ENCODE peak calls at places on chromosomes 13 and 19, in ten cellular contexts. B is nephron progenitor cell, W is uterus, M is fibroblast of mammary gland, I is lower lobe of right lung, H is H9, A is stomach, Y is fibroblast of lung, V is colonic mucosa, R is osteoblast. E is an unnamed sample.

GRCh38 chr19:44904426-44904994 is 1.1 kb upstream of the APOE start:
- DNase-seq in B (no peak), W (no peak), M (no peak), I (no peak), H (peak), A (no peak), Y (no peak), V (no peak), R (peak), E (no peak)

GRCh38 chr13:40779049-40779448 is 8.1 kb upstream of the MRPS31 start:
- DNase-seq in B (no peak), W (no peak), M (no peak), I (no peak), H (peak), A (no peak), Y (no peak), V (no peak), R (no peak), E (no peak)

GRCh38 chr19:2221250-2221831 is 14.8 kb downstream of the PLEKHJ1 start:
- DNase-seq in B (no peak), W (no peak), M (peak), I (no peak), H (no peak), A (no peak), Y (no peak), V (no peak), R (peak), E (no peak)

GRCh38 chr19:46946090-46946489 is 73.5 kb upstream of the NPAS1 start:
- DNase-seq in B (no peak), W (no peak), M (no peak), I (no peak), H (no peak), A (no peak), Y (no peak), V (peak), R (no peak), E (no peak)

GRCh38 chr13:23980160-23980551 is 82.9 kb upstream of the C1QTNF9B start:
- DNase-seq in B (peak), W (peak), M (peak), I (peak), H (peak), A (peak), Y (peak), V (peak), R (peak), E (no peak)

GRCh38 chr13:73189365-73189764 is 130.6 kb downstream of the KLF5 start:
- DNase-seq in B (no peak), W (no peak), M (no peak), I (no peak), H (no peak), A (no peak), Y (no peak), V (no peak), R (no peak), E (no peak)

GRCh38 chr13:102198418-102199322 is 203.2 kb downstream of the FGF14 start:
- DNase-seq in B (no peak), W (no peak), M (peak), I (no peak), H (no peak), A (no peak), Y (peak), V (no peak), R (peak), E (no peak)

GRCh38 chr13:43684947-43685725 is 101.6 kb downstream of the ENOX1 start:
- DNase-seq in B (no peak), W (no peak), M (no peak), I (no peak), H (no peak), A (no peak), Y (no peak), V (no peak), R (no peak), E (no peak)

GRCh38 chr13:29953542-29953941 is 103.1 kb upstream of the UBL3 start:
- DNase-seq in B (no peak), W (no peak), M (peak), I (no peak), H (no peak), A (no peak), Y (no peak), V (no peak), R (no peak), E (no peak)

GRCh38 chr13:104106705-104107393 is 1040.6 kb upstream of the SLC10A2 start:
- DNase-seq in B (no peak), W (no peak), M (no peak), I (no peak), H (no peak), A (no peak), Y (peak), V (no peak), R (no peak), E (no peak)

GRCh38 chr13:65166675-65167074 is 2063.5 kb downstream of the PCDH9 start:
- DNase-seq in B (no peak), W (no peak), M (no peak), I (no peak), H (no peak), A (no peak), Y (no peak), V (no peak), R (no peak), E (no peak)
- TF ChIP-seq CTCF in B (no peak), W (no peak), M (no peak), I (no peak), H (no peak), A (no peak), Y (no peak), V (no peak), R (no peak), E (no peak)

GRCh38 chr19:36032251-36033104 is at the start of gene CLIP3:
- DNase-seq in B (peak), W (peak), M (peak), I (no peak), H (peak), A (no peak), Y (peak), V (peak), R (peak), E (no peak)
- TF ChIP-seq CTCF in B (no peak), W (no peak), M (no peak), I (no peak), H (no peak), A (no peak), Y (no peak), V (no peak), R (no peak), E (no peak)

DNA sequence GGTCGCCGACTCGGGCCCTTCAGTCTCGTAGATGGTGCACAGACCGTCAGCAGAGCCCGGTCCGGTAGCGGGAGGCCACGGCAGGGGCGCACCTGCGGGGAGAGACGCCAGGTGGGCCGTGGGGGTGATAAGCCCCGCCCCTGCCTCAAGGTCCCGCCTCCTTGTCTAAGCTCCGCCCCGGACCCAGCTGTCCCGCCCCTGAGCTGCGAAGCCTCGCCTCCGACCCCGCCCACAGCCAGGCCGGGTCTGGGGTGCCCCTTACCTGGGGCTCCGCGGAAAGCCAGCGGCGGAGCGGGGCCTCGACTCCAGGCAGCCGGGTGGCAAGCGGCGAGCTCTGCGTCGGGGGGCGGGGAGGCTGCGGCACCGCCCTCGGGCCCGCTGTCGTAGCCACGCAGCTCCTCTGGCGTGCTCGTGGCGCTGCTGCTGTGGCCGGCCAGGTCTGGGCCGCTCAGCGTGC is 4.7 kb downstream of the PRR36 start:
- DNase-seq in B (peak), W (peak), M (no peak), I (peak), H (peak), A (peak), Y (no peak), V (peak), R (peak), E (no peak)
- TF ChIP-seq CTCF in B (no peak), W (no peak), M (no peak), I (no peak), H (peak), A (no peak), Y (no peak), V (no peak), R (no peak), E (peak)

GRCh38 chr13:31786011-31786410 is 46.7 kb downstream of the RXFP2 start:
- DNase-seq in B (no peak), W (no peak), M (peak), I (no peak), H (no peak), A (no peak), Y (peak), V (no peak), R (no peak), E (no peak)
- TF ChIP-seq CTCF in B (no peak), W (no peak), M (no peak), I (no peak), H (no peak), A (no peak), Y (no peak), V (no peak), R (no peak), E (no peak)

GRCh38 chr13:80334582-80335260 is 6.2 kb downstream of the SPRY2 start:
- DNase-seq in B (no peak), W (no peak), M (peak), I (no peak), H (no peak), A (no peak), Y (peak), V (no peak), R (no peak), E (no peak)
- TF ChIP-seq CTCF in B (no peak), W (no peak), M (no peak), I (no peak), H (peak), A (no peak), Y (no peak), V (no peak), R (no peak), E (no peak)

DNA sequence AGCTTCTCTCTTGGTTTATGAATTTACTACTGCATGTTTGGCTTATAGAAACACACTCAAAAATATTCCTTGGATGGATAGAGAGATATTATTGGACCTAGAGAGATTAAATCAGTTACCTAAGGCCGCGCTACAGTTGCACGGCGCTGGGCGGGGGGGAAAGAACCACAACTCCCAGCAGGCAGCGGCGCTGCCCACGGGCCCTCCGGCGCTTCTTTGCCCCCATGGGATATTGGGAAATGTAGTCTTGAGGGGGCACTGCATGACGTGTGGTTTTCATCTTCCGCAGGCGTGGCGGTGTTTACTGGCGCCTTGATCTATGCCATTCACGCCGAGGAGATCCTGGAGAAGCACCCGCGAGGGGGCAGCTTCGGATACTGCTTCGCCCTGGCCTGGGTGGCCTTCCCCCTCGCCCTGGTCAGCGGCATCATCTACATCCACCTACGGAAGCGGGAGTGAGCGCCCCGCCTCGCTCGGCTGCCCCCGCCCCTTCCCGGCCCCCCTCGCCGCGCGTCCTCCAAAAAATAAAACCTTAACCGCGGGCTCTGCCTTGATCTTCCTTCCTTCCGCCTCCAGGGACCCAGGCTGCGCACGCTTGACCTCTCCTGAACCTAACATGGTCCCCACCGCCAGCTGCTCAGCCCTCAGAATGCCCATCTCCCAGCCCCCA is 4.8 kb downstream of the EMP3 start:
- DNase-seq in B (peak), W (peak), M (peak), I (peak), H (peak), A (peak), Y (peak), V (peak), R (peak), E (peak)
- TF ChIP-seq CTCF in B (no peak), W (no peak), M (no peak), I (no peak), H (peak), A (no peak), Y (no peak), V (no peak), R (no peak), E (no peak)

GRCh38 chr13:110310541-110311491 is 3.7 kb downstream of the COL4A2 start:
- DNase-seq in B (no peak), W (peak), M (no peak), I (no peak), H (peak), A (no peak), Y (no peak), V (no peak), R (no peak), E (no peak)

GRCh38 chr13:110311721-110312668 is 4.9 kb downstream of the COL4A2 start:
- DNase-seq in B (no peak), W (peak), M (no peak), I (no peak), H (peak), A (no peak), Y (no peak), V (no peak), R (no peak), E (no peak)

GRCh38 chr13:110309661-110310524 is 2.8 kb downstream of the COL4A2 start:
- DNase-seq in B (no peak), W (no peak), M (no peak), I (no peak), H (peak), A (no peak), Y (no peak), V (no peak), R (no peak), E (no peak)

GRCh38 chr13:110314516-110315245 is 7.6 kb downstream of the COL4A2 start:
- DNase-seq in B (no peak), W (no peak), M (no peak), I (no peak), H (peak), A (no peak), Y (no peak), V (no peak), R (no peak), E (no peak)

GRCh38 chr13:110312669-110313031 is 5.6 kb downstream of the COL4A2 start:
- DNase-seq in B (no peak), W (peak), M (peak), I (no peak), H (peak), A (no peak), Y (peak), V (no peak), R (peak), E (no peak)
- TF ChIP-seq CTCF in B (no peak), W (peak), M (no peak), I (no peak), H (no peak), A (no peak), Y (no peak), V (no peak), R (peak), E (no peak)

GRCh38 chr13:109497917-109498316 is 288.5 kb downstream of the IRS2 start:
- DNase-seq in B (no peak), W (no peak), M (no peak), I (no peak), H (no peak), A (no peak), Y (no peak), V (no peak), R (no peak), E (no peak)

GRCh38 chr13:109494955-109495354 is 291.4 kb downstream of the IRS2 start:
- DNase-seq in B (no peak), W (no peak), M (peak), I (no peak), H (no peak), A (no peak), Y (peak), V (no peak), R (peak), E (no peak)

GRCh38 chr13:109496216-109496615 is 290.2 kb downstream of the IRS2 start:
- DNase-seq in B (no peak), W (no peak), M (peak), I (no peak), H (no peak), A (no peak), Y (no peak), V (no peak), R (no peak), E (no peak)

GRCh38 chr13:109500146-109500773 is 286.1 kb downstream of the IRS2 start:
- DNase-seq in B (peak), W (no peak), M (peak), I (no peak), H (peak), A (no peak), Y (peak), V (no peak), R (peak), E (no peak)
- TF ChIP-seq CTCF in B (no peak), W (no peak), M (peak), I (no peak), H (peak), A (no peak), Y (peak), V (no peak), R (no peak), E (no peak)

DNA sequence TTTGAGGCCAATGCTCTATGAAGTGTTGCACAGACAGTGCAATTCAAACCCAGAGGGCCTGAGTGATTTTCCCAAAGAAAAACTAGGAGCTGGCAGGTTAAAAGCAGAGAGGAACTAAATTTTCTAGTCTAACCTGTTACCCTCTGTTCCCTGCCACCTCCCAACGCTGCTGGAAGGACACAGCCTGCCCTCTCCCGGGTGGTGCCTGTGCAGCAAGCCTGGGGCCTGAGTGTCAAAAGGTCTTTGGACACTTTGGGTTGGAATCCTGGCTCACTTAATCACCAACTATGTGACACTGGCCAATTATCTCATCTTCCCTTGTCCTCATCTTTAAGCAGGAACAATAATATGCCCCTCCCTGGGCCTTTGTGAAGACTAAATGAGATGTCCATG is 58.3 kb upstream of the WASF3 start:
- DNase-seq in B (no peak), W (no peak), M (no peak), I (no peak), H (no peak), A (no peak), Y (no peak), V (no peak), R (no peak), E (no peak)
- TF ChIP-seq CTCF in B (no peak), W (no peak), M (no peak), I (no peak), H (no peak), A (no peak), Y (no peak), V (no peak), R (no peak), E (no peak)